ENCODE peak calls at places on chromosomes 3 and 15, in four cellular contexts. One of them, this sample, is unnamed.
A peak's percentile ranks its signal among the peaks of the same experiment; 100 is the strongest.

GRCh38 chr3:162704991-162705390 is 1208.4 kb downstream of the OTOL1 start:
- DNase-seq in RCC 7860: no peak
- DNase-seq in NCI-H2029: no peak
- DNase-seq in ELR: no peak
- DNase-seq in this sample: no peak

GRCh38 chr3:69527498-69527897 is 141.6 kb upstream of the FRMD4B start:
- DNase-seq in RCC 7860: no peak
- DNase-seq in ELR: no peak
- DNase-seq in NCI-H2029: no peak
- DNase-seq in this sample: no peak

GRCh38 chr15:34442891-34443290 is 5.3 kb upstream of the GOLGA8A start:
- DNase-seq in NCI-H2029: no peak
- DNase-seq in RCC 7860: no peak
- DNase-seq in ELR: no peak
- DNase-seq in this sample: no peak

GRCh38 chr3:73624363-73625123 is at the start of gene PDZRN3:
- DNase-seq in NCI-H2029: no peak
- DNase-seq in RCC 7860: no peak
- DNase-seq in ELR: peak; percentile 44
- DNase-seq in this sample: peak; percentile 60

GRCh38 chr15:59244337-59244736 is 37.7 kb downstream of the LDHAL6B start:
- DNase-seq in NCI-H2029: no peak
- DNase-seq in ELR: no peak
- DNase-seq in RCC 7860: peak; percentile 65
- DNase-seq in this sample: no peak

GRCh38 chr15:52805351-52806283 is 15.5 kb upstream of the ONECUT1 start:
- DNase-seq in RCC 7860: no peak
- DNase-seq in NCI-H2029: no peak
- DNase-seq in ELR: no peak
- DNase-seq in this sample: no peak

GRCh38 chr15:47736123-47736786 is 18.9 kb downstream of the SEMA6D start:
- DNase-seq in RCC 7860: no peak
- DNase-seq in ELR: no peak
- DNase-seq in NCI-H2029: no peak
- DNase-seq in this sample: no peak

GRCh38 chr15:70266412-70267089 is 168.8 kb upstream of the TLE3 start:
- DNase-seq in RCC 7860: no peak
- DNase-seq in NCI-H2029: no peak
- DNase-seq in ELR: no peak
- DNase-seq in this sample: no peak

GRCh38 chr3:133591271-133591742 is 17.8 kb downstream of the CDV3 start:
- DNase-seq in RCC 7860: peak; percentile 80
- DNase-seq in NCI-H2029: no peak
- DNase-seq in ELR: peak; percentile 84
- DNase-seq in this sample: peak; percentile 46

GRCh38 chr15:82680200-82681102 is 29.2 kb downstream of the AP3B2 start:
- DNase-seq in ELR: no peak
- DNase-seq in RCC 7860: no peak
- DNase-seq in NCI-H2029: peak; percentile 70
- DNase-seq in this sample: no peak

GRCh38 chr3:183503738-183504137 is 51.8 kb downstream of the KLHL6 start:
- DNase-seq in NCI-H2029: no peak
- DNase-seq in RCC 7860: no peak
- DNase-seq in ELR: no peak
- DNase-seq in this sample: no peak

GRCh38 chr3:99902091-99902490 is 84.4 kb downstream of the CMSS1 start:
- DNase-seq in ELR: peak; percentile 80
- DNase-seq in RCC 7860: no peak
- DNase-seq in NCI-H2029: no peak
- DNase-seq in this sample: peak; percentile 27

GRCh38 chr15:91586542-91586941 is 267.0 kb upstream of the SLCO3A1 start:
- DNase-seq in NCI-H2029: no peak
- DNase-seq in RCC 7860: no peak
- DNase-seq in ELR: no peak
- DNase-seq in this sample: no peak

This sample was measured in RKO.